ENCODE peak calls at places on chromosomes 1 and 21, in five cellular contexts. R is H1, Z is GM23248, X is IMR-90, W is fibroblast of lung. K is an unnamed sample.
A peak's percentile ranks its signal among the peaks of the same experiment; 100 is the strongest.

GRCh38 chr1:93701619-93702018 is 20.0 kb upstream of the BCAR3 start:
- DNase-seq in Z (peak; percentile 98), R (no peak), X (peak; percentile 99), W (peak; percentile 100), K (peak; percentile 63)

GRCh38 chr1:198330982-198331620 is 174.3 kb downstream of the NEK7 start:
- DNase-seq in R (no peak), Z (peak; percentile 49), X (peak; percentile 29), W (peak; percentile 41), K (no peak)

GRCh38 chr1:229087339-229087738 is 183.6 kb upstream of the RAB4A start:
- DNase-seq in X (no peak), R (no peak), W (no peak), Z (peak; percentile 39), K (no peak)

GRCh38 chr1:231315887-231316286 is 21.8 kb downstream of the EXOC8 start:
- DNase-seq in Z (peak; percentile 51), R (peak; percentile 81), X (peak; percentile 9), W (no peak), K (peak; percentile 40)

GRCh38 chr1:26999440-26999987 is 6.0 kb downstream of the TRNP1 start:
- DNase-seq in Z (peak; percentile 97), W (peak; percentile 98), X (peak; percentile 98), R (peak; percentile 79), K (peak; percentile 99)

GRCh38 chr1:42765271-42765670 is 1.6 kb downstream of the P3H1 start:
- DNase-seq in X (no peak), W (peak; percentile 44), Z (peak; percentile 41), R (no peak), K (peak; percentile 51)

GRCh38 chr1:119220980-119221379 is 80.5 kb upstream of the WARS2 start:
- DNase-seq in R (no peak), Z (peak; percentile 73), X (peak; percentile 51), W (peak; percentile 63), K (peak; percentile 16)

GRCh38 chr1:147853391-147853790 is 49.2 kb upstream of the GJA8 start:
- DNase-seq in W (peak; percentile 55), X (peak; percentile 11), Z (peak; percentile 71), R (no peak), K (no peak)

GRCh38 chr1:114323959-114324825 is 170.5 kb upstream of the SYT6 start:
- DNase-seq in X (no peak), Z (no peak), W (no peak), R (no peak), K (no peak)

GRCh38 chr1:118147542-118147941 is 37.5 kb downstream of the SPAG17 start:
- DNase-seq in Z (peak; percentile 90), R (no peak), W (peak; percentile 81), X (peak; percentile 85), K (peak; percentile 90)

DNA sequence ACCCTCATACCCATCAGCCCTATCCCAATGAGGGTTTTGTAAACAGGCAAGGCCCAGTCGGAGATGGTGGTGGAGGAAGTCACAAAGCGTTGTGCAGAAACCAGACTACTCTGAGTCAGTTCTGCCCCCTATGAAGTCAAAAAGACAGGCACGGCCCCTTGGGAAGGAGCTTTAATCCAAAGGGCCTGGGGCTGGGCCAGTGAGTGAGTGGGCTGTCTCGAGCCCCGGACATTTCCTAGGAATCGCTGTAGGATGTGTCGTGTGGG is 442 bp upstream of the AHCYL1 start:
- DNase-seq in R (no peak), X (peak; percentile 34), W (peak; percentile 47), Z (peak; percentile 71), K (no peak)
- H3K4me3 ChIP-seq in R (no peak overlapping the region), X (no peak overlapping the region), W (no peak overlapping the region), Z (peak overlapping the region; percentile 99), K (peak overlapping the region; percentile 90)

DNA sequence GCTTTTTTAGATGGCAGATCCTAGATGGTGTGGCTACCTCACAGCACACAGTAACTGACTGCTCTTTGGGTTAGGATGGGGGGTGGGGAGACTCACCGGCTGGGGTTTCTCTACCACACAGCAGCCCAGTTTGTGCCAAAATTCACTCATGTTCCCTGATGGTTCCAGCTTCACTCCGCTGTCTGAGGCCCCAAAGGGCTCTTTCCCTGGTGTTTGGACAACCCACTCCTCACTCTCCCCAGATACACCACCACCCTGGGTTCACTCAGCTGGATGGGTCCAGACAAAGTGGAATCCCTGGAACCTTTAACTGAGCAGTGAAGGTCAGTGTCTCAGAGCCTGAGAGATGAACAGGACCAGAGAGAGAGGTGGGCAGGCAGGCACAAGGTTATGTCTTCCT is 3.8 kb downstream of the CDC42SE1 start:
- DNase-seq in R (no peak), Z (no peak), X (no peak), W (no peak), K (no peak)
- H3K9ac ChIP-seq in R (no peak overlapping the region), Z (peak overlapping the region; percentile 92), X (no peak overlapping the region), W (no peak overlapping the region), K (no peak overlapping the region)

DNA sequence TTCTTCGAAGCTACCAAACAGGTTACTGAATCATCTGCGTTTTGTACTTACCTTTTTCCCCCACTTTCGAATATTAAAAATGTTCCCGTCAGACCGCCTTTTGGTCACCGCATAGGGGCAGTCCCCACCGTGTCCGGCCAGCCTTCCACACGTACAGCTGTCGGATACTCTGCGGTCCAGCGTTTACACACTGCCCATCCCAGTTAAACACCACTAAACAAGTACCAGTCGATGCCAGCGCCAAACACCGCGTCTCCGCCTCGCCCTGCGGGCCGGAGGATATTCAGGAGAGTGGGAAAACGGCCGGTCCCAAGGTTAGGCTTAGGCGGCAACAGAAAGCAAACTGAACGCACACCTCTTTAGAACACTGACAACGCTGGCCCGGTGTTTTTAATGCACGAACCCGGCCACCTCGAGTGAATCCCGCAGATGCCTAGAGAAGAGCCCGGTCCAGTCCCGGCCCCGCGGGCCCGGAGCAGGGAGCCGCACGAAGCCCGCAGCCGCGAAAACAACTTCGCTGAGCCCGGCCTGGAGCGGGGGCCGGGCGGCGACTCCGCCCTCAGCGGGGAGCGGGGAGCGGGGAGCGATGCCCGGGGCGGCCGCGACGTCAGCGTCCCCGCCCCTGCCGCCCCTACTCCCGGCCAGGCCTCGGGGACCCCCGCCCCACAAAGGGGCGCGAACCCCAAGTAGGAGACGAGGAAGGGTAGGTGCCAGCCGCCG is 730 bp upstream of the PHF13 start:
- DNase-seq in X (peak; percentile 39), W (peak; percentile 49), Z (peak; percentile 83), R (no peak), K (peak; percentile 87)
- H3K4me1 ChIP-seq in X (peaks cover 5% of the 10 kb centered on the region), W (peaks cover 3% of the 10 kb centered on the region), Z (peaks cover 13% of the 10 kb centered on the region), R (no peaks in the 10 kb centered on the region), K (peaks cover 10% of the 10 kb centered on the region)

GRCh38 chr21:33893917-33894316 is 21.7 kb downstream of the ATP5PO start:
- DNase-seq in W (no peak), Z (no peak), R (no peak), X (no peak), K (no peak)

GRCh38 chr21:33895356-33895755 is 20.2 kb downstream of the ATP5PO start:
- DNase-seq in X (no peak), R (no peak), W (no peak), Z (no peak), K (no peak)

GRCh38 chr21:33896691-33897090 is 18.9 kb downstream of the ATP5PO start:
- DNase-seq in R (no peak), X (no peak), Z (no peak), W (no peak), K (no peak)

GRCh38 chr21:33892853-33893252 is 22.8 kb downstream of the ATP5PO start:
- DNase-seq in R (peak; percentile 66), X (no peak), Z (no peak), W (no peak), K (no peak)

GRCh38 chr21:33894736-33895288 is 20.8 kb downstream of the ATP5PO start:
- DNase-seq in W (peak; percentile 89), Z (peak; percentile 92), R (peak; percentile 81), X (peak; percentile 89), K (peak; percentile 94)
- H3K4me3 ChIP-seq in W (peak overlapping the region; percentile 38), Z (peak overlapping the region; percentile 65), R (no peak overlapping the region), X (peak overlapping the region; percentile 22), K (peak overlapping the region; percentile 76)

DNA sequence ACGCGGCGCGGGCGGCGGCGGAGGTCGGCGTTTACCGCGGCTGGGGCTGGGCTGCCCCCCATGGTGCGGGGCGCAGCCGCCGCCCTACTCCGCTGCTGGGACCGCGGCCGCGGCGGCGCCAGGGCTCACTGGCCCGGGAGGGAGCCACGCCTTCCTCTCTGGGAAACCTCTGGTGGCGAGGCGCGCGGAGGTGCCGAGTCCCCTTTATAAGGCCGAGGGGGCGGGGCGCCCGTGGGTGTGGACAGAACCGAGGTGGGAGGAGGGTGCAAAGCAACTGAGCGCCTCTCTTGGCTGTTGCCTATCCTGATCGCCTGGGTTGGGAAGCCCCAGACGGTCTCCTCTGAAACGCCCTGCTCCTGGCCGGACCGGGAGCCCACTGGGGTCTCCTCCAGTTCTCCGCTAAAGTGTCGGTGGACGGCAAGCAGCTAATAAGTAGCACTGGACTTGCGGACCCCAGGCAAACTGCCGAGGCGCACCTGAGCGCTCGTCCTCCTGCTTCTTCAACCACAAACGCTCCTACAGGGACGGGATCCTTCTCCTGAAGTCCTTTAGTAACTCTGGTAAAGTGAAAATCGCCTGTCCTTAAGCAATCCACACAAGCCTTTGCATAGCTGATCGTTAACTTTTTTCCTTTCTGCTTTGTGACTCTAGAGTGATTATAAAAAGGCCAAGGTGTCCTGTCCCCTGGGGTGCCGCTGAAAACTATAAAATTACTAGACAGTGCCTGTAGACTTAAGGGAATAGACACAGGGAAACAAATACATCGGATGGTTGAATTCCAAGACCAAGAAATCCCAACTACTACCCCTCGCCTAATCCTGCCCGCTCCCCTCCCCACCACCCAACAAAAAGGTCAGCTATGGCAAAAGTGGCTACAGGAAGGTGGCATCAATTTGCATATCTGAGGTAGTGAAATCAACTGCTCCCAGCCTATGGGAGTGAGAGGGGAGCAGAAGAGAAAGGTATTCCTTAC is at the start of gene PTGER3:
- DNase-seq in X (no peak), W (no peak), R (peak; percentile 82), Z (peak; percentile 63), K (peak; percentile 58)
- H3K9ac ChIP-seq in X (no peak within 1 kb of the TSS), W (peak within 1 kb of the TSS; percentile 2), R (peak within 1 kb of the TSS; percentile 47), Z (no peak within 1 kb of the TSS), K (peak within 1 kb of the TSS; percentile 91)

GRCh38 chr1:39129514-39129913 is 75.0 kb upstream of the MACF1 start:
- DNase-seq in X (peak; percentile 58), Z (peak; percentile 52), W (peak; percentile 50), R (no peak), K (peak; percentile 35)

GRCh38 chr1:39128126-39128525 is 76.4 kb upstream of the MACF1 start:
- DNase-seq in R (no peak), Z (no peak), W (no peak), X (no peak), K (no peak)

GRCh38 chr1:39130297-39130696 is 74.2 kb upstream of the MACF1 start:
- DNase-seq in W (peak; percentile 97), X (peak; percentile 87), Z (peak; percentile 93), R (no peak), K (peak; percentile 79)

GRCh38 chr1:39127513-39127912 is 77.0 kb upstream of the MACF1 start:
- DNase-seq in Z (peak; percentile 39), X (peak; percentile 72), R (no peak), W (no peak), K (peak; percentile 75)

GRCh38 chr1:39128959-39129358 is 75.5 kb upstream of the MACF1 start:
- DNase-seq in X (no peak), R (no peak), Z (no peak), W (no peak), K (no peak)
- H3K4me1 ChIP-seq in X (peaks cover 32% of the 10 kb centered on the region), R (peaks cover 6% of the 10 kb centered on the region), Z (peaks cover 37% of the 10 kb centered on the region), W (peaks cover 22% of the 10 kb centered on the region), K (peaks cover 42% of the 10 kb centered on the region)